ENCODE peak calls at places on chromosomes 16 and 17, in seven cellular contexts. C is neural progenitor cell, A is GM23338, N is MM.1S, K is GM23248, B is PC-3, Q is HCT116. S is an unnamed sample.

GRCh38 chr17:15922586-15922985 is 22.3 kb upstream of the ADORA2B start:
- DNase-seq in C (no peak), A (no peak), N (no peak), K (no peak), B (peak; percentile 58), Q (no peak), S (no peak)

GRCh38 chr17:59365383-59365981 is 34.0 kb downstream of the YPEL2 start:
- DNase-seq in C (peak; percentile 94), A (no peak), N (peak; percentile 53), K (no peak), B (no peak), Q (no peak), S (peak; percentile 28)

GRCh38 chr17:11925271-11926021 is 71.8 kb downstream of the ZNF18 start:
- DNase-seq in C (no peak), A (peak; percentile 16), N (no peak), K (no peak), B (no peak), Q (no peak), S (no peak)

GRCh38 chr16:14301150-14302030 is 230.3 kb downstream of the MRTFB start:
- DNase-seq in C (peak; percentile 42), A (peak; percentile 53), N (peak; percentile 31), K (peak; percentile 68), B (peak; percentile 18), Q (no peak), S (peak; percentile 28)

GRCh38 chr17:28470266-28471126 is 2.9 kb upstream of the SLC13A2 start:
- DNase-seq in C (no peak), A (no peak), N (no peak), K (no peak), B (no peak), Q (no peak), S (peak; percentile 69)

GRCh38 chr17:71201639-71202038 is 919.2 kb upstream of the SOX9 start:
- DNase-seq in C (no peak), A (no peak), N (no peak), K (no peak), B (no peak), Q (no peak), S (no peak)

GRCh38 chr17:44826123-44826790 is 3.8 kb downstream of the GJC1 start:
- DNase-seq in C (no peak), A (no peak), N (no peak), K (peak; percentile 53), B (peak; percentile 52), Q (no peak), S (no peak)

GRCh38 chr17:42342242-42343008 is 45.8 kb downstream of the STAT3 start:
- DNase-seq in C (no peak), A (no peak), N (no peak), K (peak; percentile 50), B (no peak), Q (no peak), S (no peak)

GRCh38 chr17:9209347-9209746 is 188.0 kb downstream of the NTN1 start:
- DNase-seq in C (no peak), A (no peak), N (no peak), K (no peak), B (no peak), Q (no peak), S (no peak)

GRCh38 chr17:10737168-10737622 is 7.4 kb upstream of the TMEM220 start:
- DNase-seq in C (peak; percentile 70), A (peak; percentile 86), N (peak; percentile 12), K (peak; percentile 83), B (peak; percentile 56), Q (peak; percentile 39), S (peak; percentile 87)

GRCh38 chr17:10198509-10199249 is at the start of gene GAS7:
- DNase-seq in C (peak; percentile 91), A (peak; percentile 86), N (no peak), K (peak; percentile 78), B (no peak), Q (no peak), S (peak; percentile 84)

GRCh38 chr16:79600636-79601091 is at the start of gene MAF:
- DNase-seq in C (peak; percentile 95), A (peak; percentile 91), N (peak; percentile 94), K (peak; percentile 68), B (peak; percentile 16), Q (no peak), S (peak; percentile 98)

DNA sequence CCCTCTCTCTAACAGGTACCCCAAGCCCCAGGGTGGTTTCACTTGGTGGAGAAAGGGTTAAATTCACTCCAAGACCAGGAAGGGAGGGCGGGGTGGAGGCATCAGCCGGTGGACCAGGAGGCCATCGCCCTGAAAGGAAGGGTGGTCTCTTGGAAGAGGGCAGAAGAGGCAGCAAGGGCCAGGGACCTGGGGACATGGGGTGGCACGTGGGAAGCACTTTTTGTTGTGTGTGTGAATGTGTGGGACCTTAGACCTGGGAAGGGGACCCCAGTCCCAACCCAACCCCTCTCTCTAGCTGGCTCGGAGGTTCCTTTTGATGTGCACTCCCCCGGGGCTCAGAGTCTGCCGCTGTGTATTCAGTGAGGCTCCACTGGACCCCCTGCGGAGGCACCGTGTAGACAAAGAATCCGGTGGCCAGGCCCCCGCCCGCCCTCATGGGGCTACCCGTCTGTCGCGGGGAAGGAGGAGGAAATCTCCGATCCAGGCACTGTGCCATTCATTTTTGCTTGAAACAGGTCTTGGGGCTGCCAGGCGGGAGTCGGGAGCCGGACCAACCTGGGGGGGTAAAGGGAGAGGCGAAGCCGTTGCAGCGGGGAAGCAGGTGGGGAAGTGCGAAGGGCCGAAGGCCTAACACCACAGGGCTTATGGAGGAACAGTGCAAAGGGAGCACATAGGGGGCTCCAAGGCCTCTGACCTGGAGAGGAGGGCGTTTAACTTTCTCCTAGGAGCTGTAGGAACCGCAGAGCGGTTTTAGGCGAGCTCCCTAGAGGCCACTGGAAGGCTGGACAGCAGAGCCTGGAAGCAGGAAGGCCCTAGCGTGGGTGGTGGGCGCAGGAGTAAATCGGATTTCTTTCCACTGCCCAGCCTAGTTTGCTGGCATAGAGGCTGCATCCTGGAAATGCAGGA is 3.2 kb upstream of the WNT3 start:
- DNase-seq in C (peak; percentile 49), A (peak; percentile 79), N (no peak), K (no peak), B (no peak), Q (no peak), S (no peak)
- TF ChIP-seq EZH2 in C (peak; percentile 72), A (no peak), N (no peak), K (peak; percentile 84), B (no peak), Q (no peak), S (peak; percentile 54)

GRCh38 chr16:27403601-27403992 is 1.6 kb downstream of the IL21R start:
- DNase-seq in C (no peak), A (no peak), N (no peak), K (no peak), B (no peak), Q (no peak), S (no peak)

GRCh38 chr16:27406729-27407128 is 4.8 kb downstream of the IL21R start:
- DNase-seq in C (no peak), A (no peak), N (no peak), K (no peak), B (no peak), Q (no peak), S (no peak)

GRCh38 chr16:27407158-27407557 is 5.2 kb downstream of the IL21R start:
- DNase-seq in C (no peak), A (no peak), N (no peak), K (no peak), B (no peak), Q (no peak), S (no peak)

GRCh38 chr16:27404163-27404823 is 2.3 kb downstream of the IL21R start:
- DNase-seq in C (no peak), A (no peak), N (no peak), K (no peak), B (no peak), Q (no peak), S (no peak)

GRCh38 chr16:27405546-27406451 is 3.8 kb downstream of the IL21R start:
- DNase-seq in C (no peak), A (no peak), N (no peak), K (peak; percentile 69), B (no peak), Q (no peak), S (no peak)
- H2AFZ ChIP-seq in C (no peak overlapping the region), A (peak overlapping the region; percentile 95), N (no peak overlapping the region), K (no peak overlapping the region), B (no peak overlapping the region), Q (no peak overlapping the region), S (no peak overlapping the region)

GRCh38 chr17:82350182-82351030 is 8.6 kb upstream of the TEX19 start:
- DNase-seq in C (no peak), A (peak; percentile 56), N (peak; percentile 96), K (no peak), B (no peak), Q (peak; percentile 56), S (no peak)
- TF ChIP-seq EZH2phosphoT487 in C (no peak), A (no peak), N (no peak), K (no peak), B (no peak), Q (no peak), S (no peak)

GRCh38 chr17:60577147-60577925 is 22.7 kb upstream of the PPM1D start:
- DNase-seq in C (no peak), A (peak; percentile 47), N (peak; percentile 68), K (peak; percentile 78), B (peak; percentile 52), Q (no peak), S (peak; percentile 46)
- TF ChIP-seq EZH2 in C (no peak), A (no peak), N (no peak), K (no peak), B (no peak), Q (no peak), S (no peak)

DNA sequence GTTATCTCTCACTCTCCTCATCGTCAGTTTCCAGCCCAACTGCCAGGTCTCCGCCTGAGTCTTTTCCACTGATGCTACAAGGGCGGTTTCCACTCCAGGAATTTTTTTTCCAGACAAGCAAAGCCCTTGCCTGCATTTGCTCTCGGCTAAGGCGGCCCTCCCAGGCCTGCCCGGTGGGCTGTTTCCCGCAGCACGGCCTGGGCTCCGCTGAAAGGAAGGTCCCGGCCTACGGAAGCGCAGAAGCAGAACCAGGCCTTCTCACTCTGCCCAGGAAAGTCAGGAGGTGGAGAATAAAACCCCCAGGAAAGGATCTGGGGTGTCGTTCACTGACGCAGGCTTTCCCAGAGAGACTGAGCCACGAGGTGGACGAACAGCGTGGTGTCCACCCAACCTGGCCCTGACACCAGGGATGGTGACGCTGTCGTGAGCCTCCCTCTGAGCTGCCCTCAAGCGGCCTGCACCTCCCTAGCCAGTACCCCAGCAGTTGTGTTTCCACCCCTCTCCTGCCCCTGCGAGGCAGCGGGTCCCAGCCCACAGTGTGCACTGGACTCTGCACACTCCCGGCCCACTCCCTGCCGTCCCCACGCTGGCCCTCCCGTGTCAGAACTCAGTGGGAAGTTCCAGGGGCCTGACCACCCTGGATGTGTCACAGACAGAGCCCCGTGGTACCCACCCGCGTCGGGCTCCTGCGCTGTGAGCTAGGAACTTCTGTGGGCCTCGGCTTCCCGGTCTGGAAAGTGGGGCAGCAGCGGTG is 39.9 kb downstream of the CBFA2T3 start:
- DNase-seq in C (no peak), A (no peak), N (no peak), K (no peak), B (no peak), Q (no peak), S (no peak)
- H2AFZ ChIP-seq in C (no peak overlapping the region), A (no peak overlapping the region), N (no peak overlapping the region), K (no peak overlapping the region), B (no peak overlapping the region), Q (no peak overlapping the region), S (no peak overlapping the region)

S was measured in hepatocyte.